ENCODE peak calls at places on chromosomes 6 and 20, in seven cellular contexts. S is stimulated activated CD4-positive, alpha-beta T cell treated with anti-CD3 and anti-CD28 coated beads, TNF-alpha, amount 100 ng/mL, for 4 hours; B is NCI-H345; U is NCI-H510A; A is foreskin fibroblast; K is H54; H is HCEC 1CT. Y is an unnamed sample.

GRCh38 chr20:18224968-18225568 is 63.3 kb upstream of the ZNF133 start:
- DNase-seq in S (no peak), K (peak), A (peak), U (no peak), B (no peak), H (peak), Y (no peak)

GRCh38 chr6:83019741-83020140 is 45.9 kb downstream of the UBE3D start:
- DNase-seq in S (no peak), H (no peak), U (peak), B (no peak), A (no peak), K (no peak), Y (no peak)

GRCh38 chr6:30071081-30071818 is 4.3 kb downstream of the PPP1R11 start:
- DNase-seq in A (peak), K (no peak), B (no peak), H (no peak), U (no peak), S (no peak), Y (no peak)

GRCh38 chr20:39825950-39826349 is 863.1 kb downstream of the MAFB start:
- DNase-seq in U (no peak), K (no peak), B (no peak), H (no peak), S (no peak), A (no peak), Y (peak)

GRCh38 chr6:111765681-111766523 is 107.3 kb downstream of the FYN start:
- DNase-seq in S (no peak), K (no peak), A (peak), H (no peak), U (no peak), B (no peak), Y (no peak)

GRCh38 chr6:161376367-161376766 is 102.5 kb upstream of the AGPAT4 start:
- DNase-seq in S (no peak), U (no peak), K (no peak), B (no peak), A (no peak), H (no peak), Y (no peak)

GRCh38 chr6:117206951-117207687 is 58.2 kb upstream of the VGLL2 start:
- DNase-seq in U (no peak), S (no peak), H (peak), B (no peak), A (no peak), K (no peak), Y (no peak)

GRCh38 chr6:36829919-36830544 is 9.2 kb downstream of the CPNE5 start:
- DNase-seq in S (no peak), A (peak), H (no peak), U (no peak), B (peak), K (no peak), Y (no peak)

GRCh38 chr20:22848364-22848763 is 186.7 kb upstream of the SSTR4 start:
- DNase-seq in S (no peak), A (no peak), U (no peak), K (no peak), B (no peak), H (no peak), Y (no peak)

GRCh38 chr6:83849610-83850009 is 3.5 kb upstream of the RIPPLY2 start:
- DNase-seq in U (no peak), K (no peak), S (no peak), A (no peak), H (no peak), B (no peak), Y (no peak)

GRCh38 chr6:111012143-111012452 is 30.3 kb downstream of the RPF2 start:
- DNase-seq in S (no peak), H (no peak), U (no peak), B (no peak), A (no peak), K (no peak), Y (no peak)

GRCh38 chr6:155201461-155202226 is 62.2 kb upstream of the CLDN20 start:
- DNase-seq in H (peak), B (peak), A (peak), K (peak), U (no peak), S (no peak), Y (no peak)

GRCh38 chr6:92479821-92480220 is 939.5 kb downstream of the EPHA7 start:
- DNase-seq in B (no peak), S (no peak), K (no peak), H (no peak), U (no peak), A (peak), Y (no peak)

GRCh38 chr20:57669626-57670025 is 40.2 kb downstream of the PMEPA1 start:
- DNase-seq in B (no peak), H (no peak), U (no peak), S (no peak), K (no peak), A (no peak), Y (no peak)

GRCh38 chr6:44514085-44514484 is 126.6 kb downstream of the CDC5L start:
- DNase-seq in K (no peak), A (no peak), H (no peak), S (no peak), U (no peak), B (no peak), Y (no peak)

GRCh38 chr6:137357263-137357947 is 136.8 kb downstream of the OLIG3 start:
- DNase-seq in K (no peak), S (no peak), A (no peak), B (no peak), H (no peak), U (no peak), Y (no peak)

GRCh38 chr20:58389324-58389967 is 417 bp downstream of the VAPB start:
- DNase-seq in K (peak), S (peak), H (peak), U (no peak), B (peak), A (peak), Y (no peak)

GRCh38 chr6:152273002-152273401 is 364.2 kb downstream of the SYNE1 start:
- DNase-seq in K (no peak), U (no peak), A (peak), B (no peak), H (peak), S (no peak), Y (no peak)

GRCh38 chr20:25024171-25024570 is 31.6 kb upstream of the APMAP start:
- DNase-seq in S (no peak), B (no peak), H (no peak), U (no peak), A (no peak), K (no peak), Y (no peak)

GRCh38 chr20:1958426-1958825 is 35.4 kb downstream of the PDYN start:
- DNase-seq in B (no peak), A (no peak), K (no peak), S (no peak), U (no peak), H (no peak), Y (no peak)

GRCh38 chr20:35490736-35491181 is 35.4 kb downstream of the CEP250 start:
- DNase-seq in A (no peak), U (no peak), H (no peak), K (no peak), S (peak), B (no peak), Y (peak)

GRCh38 chr6:104281370-104281769 is 578.3 kb downstream of the HACE1 start:
- DNase-seq in S (no peak), K (no peak), A (no peak), B (no peak), U (no peak), H (no peak), Y (peak)

GRCh38 chr20:14214046-14214445 is 123.4 kb downstream of the FLRT3 start:
- DNase-seq in H (no peak), U (no peak), S (no peak), A (peak), B (no peak), K (no peak), Y (no peak)

GRCh38 chr20:51462566-51463276 is 79.8 kb downstream of the NFATC2 start:
- DNase-seq in S (no peak), K (no peak), H (peak), B (no peak), A (peak), U (no peak), Y (no peak)

GRCh38 chr6:24831771-24832718 is 33.3 kb upstream of the ARMH2 start:
- DNase-seq in H (no peak), B (no peak), S (no peak), K (no peak), A (peak), U (no peak), Y (no peak)

GRCh38 chr6:109526905-109527628 is 44.0 kb upstream of the ZBTB24 start:
- DNase-seq in U (no peak), B (peak), K (no peak), A (peak), S (peak), H (peak), Y (peak)

GRCh38 chr6:52672422-52673025 is 1.6 kb downstream of the TMEM14A start:
- DNase-seq in U (no peak), H (peak), S (no peak), B (no peak), A (peak), K (peak), Y (no peak)

GRCh38 chr6:110412258-110412839 is 3.0 kb downstream of the DDO start:
- DNase-seq in K (no peak), A (no peak), S (no peak), B (no peak), U (no peak), H (no peak), Y (no peak)

GRCh38 chr6:51467231-51467952 is 620.0 kb downstream of the PKHD1 start:
- DNase-seq in H (no peak), B (peak), S (no peak), A (no peak), K (no peak), U (no peak), Y (no peak)

GRCh38 chr20:24381886-24382285 is 87.5 kb upstream of the SYNDIG1 start:
- DNase-seq in K (no peak), B (no peak), U (no peak), H (no peak), S (no peak), A (no peak), Y (no peak)

GRCh38 chr6:4435981-4436445 is 300.6 kb upstream of the ECI2 start:
- DNase-seq in B (peak), U (no peak), S (no peak), H (no peak), K (no peak), A (no peak), Y (no peak)

Y was measured in T-helper 2 cell.